ENCODE peak calls at places on chromosomes 13 and 19, in six cellular contexts. D, Q, O, X, W and V are unnamed samples. For H3K36me3 and H3K4me1, the result is how much of the 10 kb centered on the place peaks cover.

GRCh38 chr13:88704600-88705275 is 1033.6 kb downstream of the SLITRK5 start:
- DNase-seq in D (no peak), Q (no peak), O (no peak), X (no peak), W (no peak), V (no peak)

GRCh38 chr13:42350141-42350540 is 78.2 kb downstream of the AKAP11 start:
- DNase-seq in D (no peak), Q (peak), O (no peak), X (no peak), W (no peak), V (no peak)

GRCh38 chr13:63873936-63874335 is 2458.3 kb upstream of the PCDH20 start:
- DNase-seq in D (no peak), Q (no peak), O (no peak), X (no peak), W (no peak), V (no peak)

GRCh38 chr19:18253716-18254115 is 20.5 kb downstream of the IQCN start:
- DNase-seq in D (no peak), Q (no peak), O (no peak), X (no peak), W (no peak), V (no peak)

GRCh38 chr13:49366841-49367240 is 77.0 kb downstream of the CAB39L start:
- DNase-seq in D (no peak), Q (no peak), O (peak), X (no peak), W (no peak), V (no peak)

GRCh38 chr19:30686911-30687566 is 314.9 kb downstream of the ZNF536 start:
- DNase-seq in D (no peak), Q (no peak), O (no peak), X (no peak), W (no peak), V (no peak)

GRCh38 chr19:27746691-27747380 is 1466.1 kb downstream of the UQCRFS1 start:
- DNase-seq in D (no peak), Q (peak), O (peak), X (no peak), W (peak), V (no peak)

GRCh38 chr13:41962994-41963393 is 2.1 kb upstream of the VWA8 start:
- DNase-seq in D (no peak), Q (no peak), O (peak), X (no peak), W (no peak), V (no peak)

GRCh38 chr19:46022431-46023310 is at the start of gene PGLYRP1:
- DNase-seq in D (no peak), Q (no peak), O (no peak), X (no peak), W (no peak), V (no peak)

GRCh38 chr13:73872397-73872796 is 261.8 kb downstream of the KLF12 start:
- DNase-seq in D (no peak), Q (no peak), O (peak), X (no peak), W (no peak), V (no peak)

GRCh38 chr19:48342841-48343540 is 17.6 kb downstream of the EMP3 start:
- DNase-seq in D (no peak), Q (no peak), O (peak), X (no peak), W (no peak), V (no peak)

GRCh38 chr13:38530492-38530891 is 156.4 kb upstream of the FREM2 start:
- DNase-seq in D (no peak), Q (no peak), O (peak), X (no peak), W (no peak), V (no peak)

GRCh38 chr19:33647146-33647545 is 25.4 kb downstream of the CHST8 start:
- DNase-seq in D (no peak), Q (no peak), O (no peak), X (no peak), W (no peak), V (no peak)

GRCh38 chr19:38715540-38715939 is 28.7 kb downstream of the CAPN12 start:
- DNase-seq in D (no peak), Q (no peak), O (no peak), X (no peak), W (no peak), V (no peak)
- H3K36me3 ChIP-seq in D (under half), Q (half or more), O (half or more), X (under half), W (half or more), V (under half)

GRCh38 chr19:13974073-13974472 is 21.8 kb downstream of the DCAF15 start:
- DNase-seq in D (no peak), Q (no peak), O (no peak), X (peak), W (no peak), V (peak)
- H3K4me1 ChIP-seq in D (under half), Q (under half), O (under half), X (under half), W (under half), V (under half)

GRCh38 chr13:79401259-79402071 is 4.6 kb downstream of the RBM26 start:
- DNase-seq in D (no peak), Q (no peak), O (no peak), X (peak), W (no peak), V (no peak)
- H3K36me3 ChIP-seq in D (under half), Q (under half), O (under half), X (under half), W (under half), V (under half)

GRCh38 chr13:98521461-98521860 is 55.4 kb downstream of the STK24 start:
- DNase-seq in D (no peak), Q (no peak), O (no peak), X (no peak), W (no peak), V (no peak)

GRCh38 chr13:98523455-98524102 is 53.3 kb downstream of the STK24 start:
- DNase-seq in D (no peak), Q (no peak), O (no peak), X (no peak), W (no peak), V (no peak)

GRCh38 chr13:98519976-98520375 is 56.9 kb downstream of the STK24 start:
- DNase-seq in D (no peak), Q (no peak), O (no peak), X (no peak), W (no peak), V (no peak)

GRCh38 chr13:98521876-98522275 is 55.0 kb downstream of the STK24 start:
- DNase-seq in D (no peak), Q (no peak), O (no peak), X (no peak), W (no peak), V (no peak)

DNA sequence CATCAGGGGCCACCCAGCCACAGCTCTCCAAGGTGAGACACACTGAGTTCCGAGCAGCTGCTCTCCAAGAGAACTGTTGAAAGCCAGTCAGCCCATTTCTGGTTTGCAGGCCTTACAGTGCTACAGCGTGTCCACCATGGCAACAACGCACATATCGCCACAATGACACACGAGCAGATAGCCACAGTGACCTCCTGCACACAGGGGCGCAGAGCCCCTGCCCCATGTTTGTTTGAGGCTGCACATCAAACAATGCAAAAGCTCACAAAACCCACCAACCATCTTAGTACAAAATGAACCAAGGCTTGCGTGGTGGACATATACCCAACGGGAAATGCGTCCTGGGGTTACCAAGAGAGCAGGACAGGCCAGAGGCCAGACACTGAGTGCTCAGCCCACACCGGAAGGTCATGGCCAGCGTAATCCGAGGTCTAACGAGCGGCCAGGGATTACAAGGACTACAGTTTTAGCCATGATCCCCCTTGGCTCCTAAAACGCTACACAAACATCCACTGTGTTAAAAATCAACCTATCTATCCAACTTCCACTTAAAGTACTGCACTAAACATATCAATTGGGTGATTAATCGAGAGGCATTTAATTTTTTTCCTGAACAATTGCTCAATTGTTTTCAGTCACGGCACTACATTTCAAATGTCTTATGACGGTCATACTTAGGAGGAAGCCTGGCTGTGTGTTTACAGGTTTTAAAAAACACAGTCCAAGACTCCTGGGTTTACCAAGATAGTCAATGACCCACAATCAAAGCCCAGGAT is 56.0 kb downstream of the STK24 start:
- DNase-seq in D (no peak), Q (no peak), O (no peak), X (no peak), W (no peak), V (no peak)
- H3K4me1 ChIP-seq in D (under half), Q (under half), O (under half), X (half or more), W (under half), V (half or more)

GRCh38 chr13:99548448-99548847 is 47.2 kb downstream of the TM9SF2 start:
- DNase-seq in D (no peak), Q (no peak), O (no peak), X (no peak), W (no peak), V (no peak)

GRCh38 chr13:99558570-99559180 is 57.4 kb downstream of the TM9SF2 start:
- DNase-seq in D (no peak), Q (no peak), O (peak), X (no peak), W (no peak), V (no peak)

GRCh38 chr13:99556867-99557443 is 55.7 kb downstream of the TM9SF2 start:
- DNase-seq in D (no peak), Q (no peak), O (no peak), X (no peak), W (no peak), V (no peak)

GRCh38 chr13:99555149-99555548 is 53.9 kb downstream of the TM9SF2 start:
- DNase-seq in D (no peak), Q (no peak), O (no peak), X (no peak), W (no peak), V (no peak)

DNA sequence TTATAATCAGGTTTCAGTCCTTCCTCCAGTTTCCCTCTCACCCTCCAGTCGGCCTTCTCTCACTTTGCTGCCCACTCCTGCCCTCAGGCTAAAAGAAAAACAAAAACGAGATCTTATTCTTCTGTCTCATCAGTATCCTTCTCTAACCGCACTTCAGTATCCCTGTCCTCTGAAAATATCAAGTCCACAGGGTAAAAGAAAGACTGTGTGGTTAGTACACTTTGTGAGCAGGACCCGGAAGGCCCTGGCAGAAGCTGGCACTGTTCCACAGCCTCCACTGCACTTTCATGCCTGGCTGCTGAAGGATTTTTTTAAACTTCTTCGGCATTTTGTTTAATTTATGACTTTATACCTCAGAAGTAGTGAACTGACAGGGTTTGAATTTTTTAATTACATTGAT is 51.8 kb downstream of the TM9SF2 start:
- DNase-seq in D (no peak), Q (no peak), O (no peak), X (no peak), W (no peak), V (no peak)
- H3K36me3 ChIP-seq in D (under half), Q (half or more), O (under half), X (half or more), W (half or more), V (under half)

GRCh38 chr19:55644842-55645511 is 1.5 kb downstream of the ZNF581 start:
- DNase-seq in D (no peak), Q (no peak), O (no peak), X (no peak), W (no peak), V (no peak)
- H3K4me1 ChIP-seq in D (under half), Q (under half), O (under half), X (half or more), W (under half), V (half or more)

GRCh38 chr19:7541481-7541824 is 5.9 kb downstream of the PNPLA6 start:
- DNase-seq in D (no peak), Q (no peak), O (no peak), X (no peak), W (no peak), V (no peak)

GRCh38 chr19:7542556-7543348 is 7.2 kb downstream of the PNPLA6 start:
- DNase-seq in D (no peak), Q (no peak), O (no peak), X (no peak), W (no peak), V (no peak)

GRCh38 chr19:7539827-7540425 is 4.4 kb downstream of the PNPLA6 start:
- DNase-seq in D (no peak), Q (no peak), O (no peak), X (no peak), W (no peak), V (no peak)

GRCh38 chr19:7541828-7542443 is 6.4 kb downstream of the PNPLA6 start:
- DNase-seq in D (no peak), Q (no peak), O (no peak), X (no peak), W (no peak), V (no peak)

GRCh38 chr19:7540761-7541480 is 5.4 kb downstream of the PNPLA6 start:
- DNase-seq in D (no peak), Q (peak), O (peak), X (no peak), W (no peak), V (no peak)
- H3K36me3 ChIP-seq in D (under half), Q (half or more), O (under half), X (under half), W (under half), V (under half)

DNA sequence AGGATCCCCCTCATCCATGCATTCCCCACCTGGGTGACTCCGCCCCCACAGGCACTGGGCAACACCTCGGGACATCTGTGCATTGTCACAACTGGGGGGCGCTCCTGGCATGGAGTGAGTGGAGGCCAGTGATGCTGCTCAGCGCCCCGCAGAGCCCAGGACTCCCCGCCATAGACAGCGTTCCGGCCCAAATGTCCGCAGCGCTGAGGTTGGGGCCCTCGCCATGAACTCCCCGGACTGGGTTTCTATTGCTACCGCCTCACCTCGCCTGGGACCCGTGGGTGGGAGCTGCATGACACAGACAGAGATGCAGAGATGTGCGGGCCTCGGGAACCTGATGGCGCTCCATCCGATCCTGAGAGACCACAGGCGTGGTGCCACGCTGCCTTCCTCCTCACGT is 4.6 kb downstream of the FZR1 start:
- DNase-seq in D (no peak), Q (no peak), O (no peak), X (no peak), W (no peak), V (no peak)
- H3K4me1 ChIP-seq in D (under half), Q (under half), O (under half), X (under half), W (half or more), V (under half)

GRCh38 chr19:17069249-17069648 is 6.0 kb downstream of the HAUS8 start:
- DNase-seq in D (no peak), Q (no peak), O (no peak), X (no peak), W (no peak), V (no peak)
- H3K36me3 ChIP-seq in D (under half), Q (half or more), O (under half), X (under half), W (half or more), V (under half)

DNA sequence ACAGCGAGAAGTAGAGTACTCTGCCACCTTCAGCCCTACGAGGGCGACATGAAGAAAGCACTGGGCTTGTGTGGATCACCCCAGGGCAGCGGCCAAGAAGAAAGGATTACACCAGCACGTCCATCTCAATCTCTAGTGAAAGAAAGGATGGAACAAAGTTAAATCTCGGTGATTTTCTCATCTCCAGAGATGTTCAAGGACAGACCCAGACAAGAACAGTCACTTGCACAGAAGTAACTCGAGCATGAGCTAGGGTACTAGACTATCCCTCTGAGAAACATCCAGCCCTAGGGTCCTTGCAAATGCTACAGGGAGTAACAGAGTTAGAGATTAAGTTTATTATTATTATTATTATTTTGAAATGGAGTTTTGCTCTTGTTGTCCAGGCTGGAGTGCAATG is 106.7 kb downstream of the CRYL1 start:
- DNase-seq in D (no peak), Q (no peak), O (no peak), X (no peak), W (no peak), V (no peak)
- H3K4me1 ChIP-seq in D (under half), Q (under half), O (under half), X (under half), W (under half), V (under half)